ENCODE peak calls at places on chromosomes 3 and 15, in seven cellular contexts. Z is Calu3, Y is ELR, C is DMS53, P is T follicular helper cell, V is HS-27A, W is Caco-2. B is an unnamed sample.

GRCh38 chr3:43998841-43999805 is 242.6 kb upstream of the TOPAZ1 start:
- DNase-seq in Z (peak; percentile 78), Y (peak; percentile 83), C (peak; percentile 78), P (no peak), V (peak; percentile 39), W (peak; percentile 69), B (peak; percentile 89)

GRCh38 chr15:70109982-70110381 is 12.3 kb upstream of the TLE3 start:
- DNase-seq in Z (no peak), Y (no peak), C (no peak), P (no peak), V (no peak), W (no peak), B (no peak)

GRCh38 chr3:178456942-178457341 is 79.3 kb upstream of the KCNMB2 start:
- DNase-seq in Z (no peak), Y (no peak), C (no peak), P (no peak), V (no peak), W (no peak), B (no peak)

GRCh38 chr3:169969696-169970095 is 3.1 kb downstream of the SEC62 start:
- DNase-seq in Z (no peak), Y (no peak), C (no peak), P (no peak), V (no peak), W (no peak), B (no peak)

GRCh38 chr3:166425900-166426611 is 588.8 kb upstream of the BCHE start:
- DNase-seq in Z (no peak), Y (no peak), C (peak; percentile 12), P (no peak), V (no peak), W (no peak), B (no peak)

GRCh38 chr3:50405249-50405648 is 45.9 kb upstream of the TMEM115 start:
- DNase-seq in Z (peak; percentile 28), Y (peak; percentile 16), C (no peak), P (no peak), V (no peak), W (no peak), B (no peak)

GRCh38 chr3:41175365-41175764 is 23.9 kb upstream of the CTNNB1 start:
- DNase-seq in Z (no peak), Y (no peak), C (no peak), P (no peak), V (no peak), W (no peak), B (no peak)

GRCh38 chr3:187823802-187824201 is 78.5 kb upstream of the BCL6 start:
- DNase-seq in Z (no peak), Y (no peak), C (no peak), P (no peak), V (no peak), W (no peak), B (no peak)

GRCh38 chr15:25789206-25789605 is 73.9 kb downstream of the ATP10A start:
- DNase-seq in Z (no peak), Y (no peak), C (no peak), P (no peak), V (no peak), W (no peak), B (no peak)

GRCh38 chr3:8839607-8840325 is 70.4 kb upstream of the OXTR start:
- DNase-seq in Z (no peak), Y (peak; percentile 43), C (peak; percentile 27), P (no peak), V (no peak), W (no peak), B (no peak)

GRCh38 chr3:49006591-49007067 is 562 bp upstream of the WDR6 start:
- DNase-seq in Z (no peak), Y (peak; percentile 55), C (peak; percentile 47), P (no peak), V (no peak), W (no peak), B (peak; percentile 50)

GRCh38 chr3:184078851-184079250 is 18.0 kb upstream of the HTR3E start:
- DNase-seq in Z (no peak), Y (peak; percentile 8), C (no peak), P (no peak), V (no peak), W (no peak), B (no peak)

GRCh38 chr15:61275451-61275850 is 46.3 kb upstream of the RORA start:
- DNase-seq in Z (no peak), Y (no peak), C (no peak), P (no peak), V (no peak), W (no peak), B (no peak)

GRCh38 chr3:32077260-32078084 is 28.9 kb upstream of the GPD1L start:
- DNase-seq in Z (no peak), Y (no peak), C (peak; percentile 2), P (no peak), V (no peak), W (peak; percentile 64), B (no peak)

GRCh38 chr3:11622846-11623550 is 20.7 kb downstream of the VGLL4 start:
- DNase-seq in Z (no peak), Y (no peak), C (no peak), P (no peak), V (no peak), W (no peak), B (no peak)

GRCh38 chr3:194826594-194826993 is 140.9 kb downstream of the FAM43A start:
- DNase-seq in Z (no peak), Y (no peak), C (no peak), P (no peak), V (no peak), W (no peak), B (no peak)

GRCh38 chr15:80512729-80513670 is 108.8 kb downstream of the ARNT2 start:
- DNase-seq in Z (peak; percentile 41), Y (peak; percentile 43), C (peak; percentile 57), P (no peak), V (no peak), W (no peak), B (no peak)

GRCh38 chr3:11154953-11155325 is 646 bp downstream of the HRH1 start:
- DNase-seq in Z (no peak), Y (peak; percentile 50), C (no peak), P (no peak), V (no peak), W (no peak), B (peak; percentile 47)

GRCh38 chr15:70279096-70279495 is 181.4 kb upstream of the TLE3 start:
- DNase-seq in Z (no peak), Y (no peak), C (no peak), P (no peak), V (no peak), W (no peak), B (no peak)

GRCh38 chr15:31128919-31129768 is 27.6 kb upstream of the TRPM1 start:
- DNase-seq in Z (peak; percentile 55), Y (peak; percentile 56), C (peak; percentile 67), P (peak; percentile 50), V (peak; percentile 29), W (peak; percentile 71), B (peak; percentile 71)

GRCh38 chr3:41356775-41357174 is 157.5 kb downstream of the CTNNB1 start:
- DNase-seq in Z (no peak), Y (no peak), C (no peak), P (no peak), V (no peak), W (no peak), B (no peak)

GRCh38 chr3:132368515-132368914 is 48.8 kb upstream of the DNAJC13 start:
- DNase-seq in Z (no peak), Y (no peak), C (no peak), P (no peak), V (no peak), W (no peak), B (no peak)

GRCh38 chr3:97658670-97659285 is 105.8 kb upstream of the ARL6 start:
- DNase-seq in Z (peak; percentile 8), Y (peak; percentile 36), C (peak; percentile 72), P (no peak), V (peak; percentile 4), W (no peak), B (no peak)

GRCh38 chr3:49410102-49410843 is 1.5 kb downstream of the RHOA start:
- DNase-seq in Z (no peak), Y (no peak), C (no peak), P (peak; percentile 16), V (no peak), W (no peak), B (no peak)

GRCh38 chr3:192887047-192887446 is 30.6 kb downstream of the MB21D2 start:
- DNase-seq in Z (peak; percentile 77), Y (peak; percentile 86), C (no peak), P (no peak), V (no peak), W (peak; percentile 61), B (peak; percentile 71)

GRCh38 chr3:194206375-194206774 is 70.4 kb downstream of the HES1 start:
- DNase-seq in Z (no peak), Y (no peak), C (peak; percentile 74), P (no peak), V (no peak), W (no peak), B (peak; percentile 62)

GRCh38 chr15:49040151-49040550 is 6.1 kb downstream of the SECISBP2L start:
- DNase-seq in Z (no peak), Y (no peak), C (peak; percentile 47), P (no peak), V (no peak), W (no peak), B (no peak)

GRCh38 chr3:57992430-57993213 is 15.6 kb upstream of the FLNB start:
- DNase-seq in Z (no peak), Y (no peak), C (no peak), P (no peak), V (no peak), W (peak; percentile 93), B (no peak)

GRCh38 chr3:32457971-32458471 is 44.6 kb downstream of the CMTM6 start:
- DNase-seq in Z (no peak), Y (no peak), C (no peak), P (peak; percentile 72), V (no peak), W (no peak), B (no peak)

GRCh38 chr3:172138031-172138538 is 98.7 kb downstream of the FNDC3B start:
- DNase-seq in Z (peak; percentile 35), Y (no peak), C (peak; percentile 32), P (no peak), V (no peak), W (no peak), B (no peak)

GRCh38 chr15:51754267-51754666 is 2.9 kb downstream of the TMOD2 start:
- DNase-seq in Z (no peak), Y (no peak), C (no peak), P (no peak), V (no peak), W (no peak), B (no peak)

GRCh38 chr3:134242649-134243637 is 7.7 kb downstream of the RYK start:
- DNase-seq in Z (peak; percentile 64), Y (peak; percentile 86), C (peak; percentile 26), P (no peak), V (peak; percentile 33), W (peak; percentile 78), B (no peak)

GRCh38 chr3:99087277-99087676 is 185.8 kb upstream of the DCBLD2 start:
- DNase-seq in Z (no peak), Y (peak; percentile 56), C (no peak), P (no peak), V (no peak), W (no peak), B (no peak)

GRCh38 chr15:65189102-65189740 is 4.1 kb upstream of the CLPX start:
- DNase-seq in Z (peak; percentile 49), Y (peak; percentile 75), C (peak; percentile 54), P (no peak), V (peak; percentile 31), W (peak; percentile 51), B (no peak)

GRCh38 chr15:39709941-39710340 is 72.7 kb downstream of the FSIP1 start:
- DNase-seq in Z (no peak), Y (no peak), C (no peak), P (no peak), V (no peak), W (no peak), B (no peak)

GRCh38 chr15:34952481-34952880 is 17.1 kb downstream of the AQR start:
- DNase-seq in Z (no peak), Y (no peak), C (no peak), P (no peak), V (no peak), W (no peak), B (no peak)

GRCh38 chr15:39976291-39977274 is 42.7 kb downstream of the EIF2AK4 start:
- DNase-seq in Z (peak; percentile 51), Y (peak; percentile 80), C (no peak), P (no peak), V (no peak), W (peak; percentile 75), B (peak; percentile 42)

GRCh38 chr15:73600413-73601050 is 32.7 kb downstream of the NPTN start:
- DNase-seq in Z (no peak), Y (peak; percentile 18), C (no peak), P (no peak), V (no peak), W (no peak), B (no peak)